ENCODE peak calls at places on chromosomes 11 and 22, in eight cellular contexts. One of them, this sample, is unnamed.

GRCh38 chr22:32313532-32313931 is 44.1 kb upstream of the RFPL3 start:
- DNase-seq in progenitor cell of endocrine pancreas: no peak
- DNase-seq in Caki2: no peak
- DNase-seq in stimulated activated CD4-positive, alpha-beta T cell treated with anti-CD3 and anti-CD28 coated beads, TNF-alpha, amount 100 ng/mL, for 48 hours: no peak
- DNase-seq in iris pigment epithelial cell: no peak
- DNase-seq in HCEC 1CT: no peak
- DNase-seq in DMS153: no peak
- DNase-seq in AG04450: no peak
- DNase-seq in this sample: no peak

GRCh38 chr22:43479311-43479710 is 67.5 kb downstream of the MPPED1 start:
- DNase-seq in HCEC 1CT: no peak
- DNase-seq in iris pigment epithelial cell: no peak
- DNase-seq in progenitor cell of endocrine pancreas: no peak
- DNase-seq in stimulated activated CD4-positive, alpha-beta T cell treated with anti-CD3 and anti-CD28 coated beads, TNF-alpha, amount 100 ng/mL, for 48 hours: no peak
- DNase-seq in DMS153: no peak
- DNase-seq in AG04450: no peak
- DNase-seq in Caki2: no peak
- DNase-seq in this sample: no peak

GRCh38 chr11:132942611-132943324 is 589.5 kb downstream of the OPCML start:
- DNase-seq in DMS153: no peak
- DNase-seq in progenitor cell of endocrine pancreas: no peak
- DNase-seq in iris pigment epithelial cell: no peak
- DNase-seq in stimulated activated CD4-positive, alpha-beta T cell treated with anti-CD3 and anti-CD28 coated beads, TNF-alpha, amount 100 ng/mL, for 48 hours: no peak
- DNase-seq in Caki2: no peak
- DNase-seq in HCEC 1CT: no peak
- DNase-seq in AG04450: no peak
- DNase-seq in this sample: no peak

GRCh38 chr22:17588606-17589005 is 25.3 kb downstream of the SLC25A18 start:
- DNase-seq in HCEC 1CT: no peak
- DNase-seq in stimulated activated CD4-positive, alpha-beta T cell treated with anti-CD3 and anti-CD28 coated beads, TNF-alpha, amount 100 ng/mL, for 48 hours: no peak
- DNase-seq in Caki2: no peak
- DNase-seq in iris pigment epithelial cell: no peak
- DNase-seq in progenitor cell of endocrine pancreas: no peak
- DNase-seq in AG04450: no peak
- DNase-seq in DMS153: no peak
- DNase-seq in this sample: no peak

GRCh38 chr11:11860103-11860979 is 18.6 kb downstream of the USP47 start:
- DNase-seq in iris pigment epithelial cell: peak; percentile 84
- DNase-seq in Caki2: no peak
- DNase-seq in DMS153: no peak
- DNase-seq in AG04450: no peak
- DNase-seq in progenitor cell of endocrine pancreas: no peak
- DNase-seq in stimulated activated CD4-positive, alpha-beta T cell treated with anti-CD3 and anti-CD28 coated beads, TNF-alpha, amount 100 ng/mL, for 48 hours: no peak
- DNase-seq in HCEC 1CT: peak; percentile 78
- DNase-seq in this sample: no peak

GRCh38 chr11:9747816-9748215 is 83.9 kb downstream of the SWAP70 start:
- DNase-seq in Caki2: no peak
- DNase-seq in AG04450: no peak
- DNase-seq in progenitor cell of endocrine pancreas: no peak
- DNase-seq in HCEC 1CT: no peak
- DNase-seq in stimulated activated CD4-positive, alpha-beta T cell treated with anti-CD3 and anti-CD28 coated beads, TNF-alpha, amount 100 ng/mL, for 48 hours: no peak
- DNase-seq in iris pigment epithelial cell: no peak
- DNase-seq in DMS153: no peak
- DNase-seq in this sample: no peak

GRCh38 chr11:8359521-8359920 is 95.8 kb upstream of the LMO1 start:
- DNase-seq in iris pigment epithelial cell: no peak
- DNase-seq in DMS153: no peak
- DNase-seq in AG04450: no peak
- DNase-seq in progenitor cell of endocrine pancreas: no peak
- DNase-seq in HCEC 1CT: no peak
- DNase-seq in stimulated activated CD4-positive, alpha-beta T cell treated with anti-CD3 and anti-CD28 coated beads, TNF-alpha, amount 100 ng/mL, for 48 hours: no peak
- DNase-seq in Caki2: no peak
- DNase-seq in this sample: no peak

GRCh38 chr11:109745996-109746625 is 324.1 kb downstream of the C11orf87 start:
- DNase-seq in stimulated activated CD4-positive, alpha-beta T cell treated with anti-CD3 and anti-CD28 coated beads, TNF-alpha, amount 100 ng/mL, for 48 hours: no peak
- DNase-seq in AG04450: no peak
- DNase-seq in progenitor cell of endocrine pancreas: no peak
- DNase-seq in HCEC 1CT: no peak
- DNase-seq in iris pigment epithelial cell: no peak
- DNase-seq in Caki2: no peak
- DNase-seq in DMS153: no peak
- DNase-seq in this sample: no peak

This sample was measured in central memory CD8-positive, alpha-beta T cell.